ENCODE peak calls at places on chromosomes 1 and 21, in four cellular contexts. C is HepG2, P is H1, L is GM12878. V is an unnamed sample.

GRCh38 chr1:150162862-150163706 is 13.4 kb downstream of the PLEKHO1 start:
- DNase-seq in C (peak), P (peak), L (peak), V (peak)

GRCh38 chr1:38721816-38722215 is 137.8 kb downstream of the RRAGC start:
- DNase-seq in C (no peak), P (no peak), L (no peak), V (no peak)

GRCh38 chr21:41396452-41397107 is 29.5 kb upstream of the MX1 start:
- DNase-seq in C (no peak), P (no peak), L (no peak), V (no peak)

GRCh38 chr1:201660931-201661822 is 122.2 kb downstream of the NAV1 start:
- DNase-seq in C (no peak), P (no peak), L (no peak), V (no peak)

GRCh38 chr1:178706467-178706866 is 18.6 kb upstream of the RALGPS2 start:
- DNase-seq in C (no peak), P (no peak), L (no peak), V (no peak)

GRCh38 chr1:20981903-20982695 is 194.6 kb downstream of the EIF4G3 start:
- DNase-seq in C (peak), P (no peak), L (no peak), V (no peak)

GRCh38 chr1:17601643-17602382 is 62.3 kb downstream of the ARHGEF10L start:
- DNase-seq in C (no peak), P (no peak), L (no peak), V (no peak)

GRCh38 chr1:54814571-54814970 is 13.4 kb upstream of the TTC22 start:
- DNase-seq in C (no peak), P (no peak), L (no peak), V (no peak)

GRCh38 chr1:233879841-233880240 is 24.6 kb upstream of the SLC35F3 start:
- DNase-seq in C (no peak), P (no peak), L (no peak), V (no peak)

GRCh38 chr1:150576794-150577556 is 2.4 kb downstream of the MCL1 start:
- DNase-seq in C (peak), P (no peak), L (no peak), V (no peak)

GRCh38 chr1:53352576-53352975 is 24.7 kb upstream of the LRP8 start:
- DNase-seq in C (no peak), P (no peak), L (no peak), V (no peak)

GRCh38 chr1:201115390-201115937 is 3.2 kb upstream of the CACNA1S start:
- DNase-seq in C (no peak), P (no peak), L (no peak), V (no peak)

GRCh38 chr21:29490016-29490415 is 191.3 kb downstream of the BACH1 start:
- DNase-seq in C (no peak), P (no peak), L (no peak), V (no peak)

GRCh38 chr1:47688161-47688560 is 250.3 kb downstream of the FOXD2 start:
- DNase-seq in C (no peak), P (no peak), L (no peak), V (no peak)

GRCh38 chr1:112544011-112544688 is 35.4 kb downstream of the WNT2B start:
- DNase-seq in C (peak), P (no peak), L (no peak), V (no peak)

GRCh38 chr1:234656070-234656875 is 46.3 kb upstream of the IRF2BP2 start:
- DNase-seq in C (no peak), P (peak), L (no peak), V (peak)

GRCh38 chr1:184752656-184753055 is 2.0 kb downstream of the EDEM3 start:
- DNase-seq in C (no peak), P (no peak), L (no peak), V (no peak)

GRCh38 chr1:24735619-24736375 is 9.4 kb upstream of the CLIC4 start:
- DNase-seq in C (no peak), P (no peak), L (no peak), V (no peak)

GRCh38 chr1:61887076-61887867 is 145.0 kb downstream of the PATJ start:
- DNase-seq in C (no peak), P (no peak), L (no peak), V (no peak)

GRCh38 chr1:234734864-234735263 is 124.9 kb upstream of the IRF2BP2 start:
- DNase-seq in C (peak), P (no peak), L (no peak), V (no peak)

GRCh38 chr21:32256873-32257620 is 21.8 kb downstream of the MIS18A start:
- DNase-seq in C (no peak), P (no peak), L (no peak), V (no peak)

DNA sequence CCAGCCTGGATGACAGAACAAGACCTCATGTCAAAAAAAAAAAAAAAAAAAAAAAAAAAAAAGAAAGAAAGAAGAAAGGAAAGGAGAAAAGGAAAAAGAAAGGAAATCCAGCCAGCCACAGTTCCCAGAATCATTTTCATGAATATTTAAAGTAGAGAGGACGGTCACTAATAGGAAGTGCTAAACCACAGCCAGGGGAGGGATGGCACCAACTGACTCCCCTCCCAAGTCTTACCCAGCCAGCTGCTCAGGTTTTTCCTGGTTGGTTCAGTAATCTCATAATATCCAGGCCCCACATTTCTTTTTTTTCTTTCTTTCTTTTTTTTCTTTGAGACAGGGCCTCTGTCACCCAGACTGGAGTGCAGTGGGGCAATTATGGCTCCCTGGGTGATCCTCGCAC is 63.9 kb upstream of the AK4 start:
- DNase-seq in C (no peak), P (no peak), L (no peak), V (no peak)
- TF ChIP-seq SUZ12 in C (no peak), P (no peak), L (no peak), V (no peak)

GRCh38 chr1:226706664-226707063 is 32.4 kb downstream of the ITPKB start:
- DNase-seq in C (no peak), P (no peak), L (no peak), V (no peak)

GRCh38 chr1:226700861-226701260 is 38.2 kb downstream of the ITPKB start:
- DNase-seq in C (no peak), P (no peak), L (no peak), V (no peak)

GRCh38 chr1:226702318-226702956 is 36.6 kb downstream of the ITPKB start:
- DNase-seq in C (no peak), P (no peak), L (no peak), V (no peak)

GRCh38 chr1:226702957-226703831 is 35.9 kb downstream of the ITPKB start:
- DNase-seq in C (no peak), P (no peak), L (no peak), V (peak)

DNA sequence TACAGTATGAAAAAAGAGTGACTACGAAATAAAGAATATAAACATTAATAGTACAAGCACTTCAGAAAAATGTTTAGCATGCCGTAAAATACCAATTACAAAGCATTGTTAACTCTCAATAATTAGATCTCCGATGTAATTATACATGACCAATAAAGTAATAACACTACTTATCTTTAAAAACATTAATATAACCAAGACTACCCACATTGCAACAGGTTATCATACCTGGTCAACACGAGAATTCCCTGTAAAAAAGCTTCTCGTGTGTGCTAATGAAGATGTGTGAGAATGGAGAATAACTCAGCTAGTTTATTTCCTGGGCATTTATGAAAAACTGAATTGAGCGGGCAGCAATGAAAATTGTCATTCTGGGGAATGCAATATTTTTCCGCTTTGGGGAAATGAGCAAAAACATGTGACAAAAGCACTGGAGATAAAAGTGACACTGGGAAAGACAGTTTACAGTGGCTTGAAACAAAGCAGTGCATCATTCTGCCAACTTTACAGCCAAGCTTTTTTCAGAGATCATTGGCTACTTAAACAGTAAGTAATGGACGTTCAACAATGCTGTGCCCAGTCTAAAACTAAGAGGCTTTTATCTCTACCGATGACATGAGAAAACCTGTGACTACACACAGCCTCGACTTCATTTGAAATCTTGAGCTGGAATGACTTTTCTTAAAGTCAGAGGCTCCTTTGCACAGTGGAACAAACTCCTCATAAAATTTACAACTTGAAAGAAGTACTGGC is 34.7 kb downstream of the ITPKB start:
- DNase-seq in C (no peak), P (no peak), L (no peak), V (no peak)
- H3K4me3 ChIP-seq in C (no peak), P (no peak), L (peak), V (no peak)

DNA sequence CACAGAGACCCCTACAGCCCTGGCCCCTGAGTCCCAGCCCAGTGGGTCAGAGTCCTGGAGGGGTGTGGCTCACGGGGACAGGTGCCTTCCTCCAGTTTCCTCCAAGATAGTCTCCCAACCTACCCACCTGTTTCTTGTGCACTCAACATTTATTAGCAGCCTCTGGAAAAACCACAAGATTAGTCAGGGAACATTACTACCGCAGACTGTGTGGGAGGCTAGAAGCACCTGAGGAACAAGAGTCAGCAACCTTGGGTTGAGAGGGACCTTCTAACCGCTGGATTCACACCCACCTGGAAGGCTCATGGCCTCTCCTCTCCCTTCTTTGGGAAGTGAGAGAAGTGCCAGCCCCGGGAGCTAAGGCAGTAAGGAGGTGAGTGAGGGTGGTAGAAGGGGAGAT is 22.5 kb upstream of the IKBKE start:
- DNase-seq in C (no peak), P (no peak), L (no peak), V (no peak)
- TF ChIP-seq SUZ12 in C (no peak), P (no peak), L (no peak), V (no peak)

GRCh38 chr1:36481771-36482723 is 666 bp downstream of the CSF3R start:
- DNase-seq in C (no peak), P (no peak), L (no peak), V (no peak)
- H3K4me3 ChIP-seq in C (peak), P (no peak), L (no peak), V (no peak)

DNA sequence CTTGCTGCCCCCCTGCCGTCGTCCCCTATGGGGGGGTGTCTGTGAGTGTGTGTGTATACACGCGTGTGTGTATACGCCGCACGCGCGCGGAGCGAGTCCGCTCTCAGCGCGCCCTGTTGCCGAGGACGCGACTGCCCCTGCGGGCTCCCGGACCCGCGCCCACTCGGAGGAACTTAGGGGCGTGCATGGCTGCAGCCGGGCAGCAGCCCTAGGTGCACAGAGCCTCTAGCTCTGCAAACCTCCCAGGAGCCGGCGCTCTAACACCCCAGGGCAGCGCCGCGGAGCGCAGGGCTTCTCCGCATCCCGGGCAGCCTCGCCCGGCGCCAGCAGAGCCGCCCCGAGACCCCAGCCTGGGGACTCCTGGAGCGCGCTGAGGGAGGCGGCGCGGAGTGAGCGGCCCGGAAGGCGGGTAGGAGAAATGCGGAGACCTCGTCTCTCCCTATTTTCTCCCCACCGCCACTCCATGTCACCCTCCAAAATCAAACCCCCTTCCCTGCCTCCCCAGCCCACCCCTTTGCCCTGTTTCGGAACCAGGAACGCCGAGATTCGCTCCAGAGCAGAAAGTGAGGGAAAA is 574 bp downstream of the ITPKB start:
- DNase-seq in C (no peak), P (no peak), L (no peak), V (no peak)
- TF ChIP-seq SUZ12 in C (no peak), P (peak), L (no peak), V (no peak)

GRCh38 chr1:239815074-239815473 is 276.6 kb upstream of the FMN2 start:
- DNase-seq in C (no peak), P (no peak), L (no peak), V (no peak)

GRCh38 chr1:239816090-239816812 is 275.4 kb upstream of the FMN2 start:
- DNase-seq in C (peak), P (no peak), L (no peak), V (peak)

GRCh38 chr1:239811211-239811902 is 280.3 kb upstream of the FMN2 start:
- DNase-seq in C (no peak), P (no peak), L (no peak), V (peak)

GRCh38 chr1:239812580-239812979 is 279.1 kb upstream of the FMN2 start:
- DNase-seq in C (no peak), P (no peak), L (no peak), V (no peak)

GRCh38 chr1:239814306-239814881 is 277.3 kb upstream of the FMN2 start:
- DNase-seq in C (peak), P (peak), L (no peak), V (peak)
- H3K4me3 ChIP-seq in C (no peak), P (no peak), L (no peak), V (no peak)

DNA sequence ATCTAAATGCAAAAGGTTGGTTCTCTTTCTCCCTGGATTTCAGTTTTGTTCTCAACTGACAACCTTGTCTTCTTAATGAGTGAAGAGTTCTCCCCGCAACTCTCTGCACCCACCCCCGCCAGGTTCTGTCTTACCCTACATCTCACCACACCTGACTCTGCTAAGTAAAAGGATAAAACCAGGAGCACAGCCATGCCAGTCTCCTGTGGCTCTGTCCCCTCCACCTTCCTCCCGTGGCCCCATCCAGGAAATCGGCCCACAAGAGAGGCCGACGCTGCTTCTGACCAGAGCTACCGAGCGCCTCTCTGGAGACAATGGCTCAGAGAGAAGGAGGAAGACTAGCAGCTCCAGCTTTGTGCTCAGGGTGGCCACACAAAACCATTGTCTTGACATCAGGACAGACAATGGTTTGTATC is 72.3 kb downstream of the PLEKHA6 start:
- DNase-seq in C (no peak), P (no peak), L (no peak), V (no peak)
- TF ChIP-seq SUZ12 in C (no peak), P (no peak), L (no peak), V (no peak)

DNA sequence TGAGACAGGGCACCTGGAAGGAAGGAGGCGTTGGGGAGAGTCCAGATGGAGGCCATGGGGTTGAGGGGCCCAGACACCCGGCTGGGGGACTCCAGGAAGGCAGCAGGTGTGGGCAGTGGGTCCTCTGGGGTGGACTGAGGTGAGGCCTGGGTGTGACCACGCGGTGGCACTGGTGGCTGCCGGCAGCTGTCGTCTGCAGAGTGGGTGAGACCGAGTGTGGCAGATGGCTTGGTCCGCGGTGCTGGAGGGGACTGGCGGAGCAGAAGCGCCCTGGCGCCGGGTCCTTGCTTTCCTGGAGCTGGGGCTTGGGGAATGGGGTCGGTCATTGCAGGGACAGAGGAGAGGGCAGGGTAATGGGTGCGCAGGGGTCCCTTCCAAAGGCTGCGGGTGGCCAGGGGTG is 12.5 kb downstream of the AGRN start:
- DNase-seq in C (no peak), P (no peak), L (no peak), V (no peak)
- H3K4me3 ChIP-seq in C (no peak), P (peak), L (peak), V (no peak)

V was measured in NT2/D1.